ENCODE peak calls at places on chromosome 1, in five cellular contexts. P is HepG2, S is A549, M is tibial nerve, J is ovary. G is an unnamed sample. For H3K4me1, the result is how much of the 10 kb centered on the place peaks cover.

GRCh38 chr1:109579496-109579895 is 31.1 kb downstream of the GNAI3 start:
- DNase-seq in S (no peak), P (no peak), M (no peak), J (no peak), G (no peak)

GRCh38 chr1:75908717-75909152 is 23.5 kb downstream of the ASB17 start:
- DNase-seq in J (no peak), P (peak), M (no peak), S (peak), G (no peak)

GRCh38 chr1:21647431-21648373 is 21.5 kb downstream of the RAP1GAP start:
- DNase-seq in J (peak), S (no peak), M (no peak), P (no peak), G (no peak)

GRCh38 chr1:205232945-205233397 is 5.2 kb downstream of the TMCC2 start:
- DNase-seq in P (no peak), M (no peak), S (no peak), J (no peak), G (no peak)

GRCh38 chr1:42943166-42943565 is 15.5 kb downstream of the SLC2A1 start:
- DNase-seq in S (no peak), P (no peak), J (no peak), M (no peak), G (no peak)

GRCh38 chr1:54559771-54560231 is 11.8 kb downstream of the ACOT11 start:
- DNase-seq in J (peak), S (no peak), M (no peak), P (no peak), G (no peak)

GRCh38 chr1:46043491-46044017 is 88.9 kb downstream of the PIK3R3 start:
- DNase-seq in P (no peak), M (no peak), J (no peak), S (no peak), G (peak)

GRCh38 chr1:75615664-75616435 is 4.9 kb upstream of the SLC44A5 start:
- DNase-seq in M (no peak), J (peak), P (no peak), S (peak), G (no peak)

GRCh38 chr1:157403203-157403602 is 149.1 kb downstream of the FCRL5 start:
- DNase-seq in J (no peak), S (no peak), M (no peak), P (no peak), G (peak)

GRCh38 chr1:93353286-93353685 is 7.6 kb downstream of the DR1 start:
- DNase-seq in M (no peak), S (no peak), P (no peak), J (no peak), G (no peak)

GRCh38 chr1:210598135-210598652 is 269.5 kb downstream of the HHAT start:
- DNase-seq in J (no peak), S (peak), P (peak), M (peak), G (no peak)

GRCh38 chr1:26877326-26877725 is 12.8 kb downstream of the GPN2 start:
- DNase-seq in M (no peak), J (no peak), P (no peak), S (no peak), G (no peak)

GRCh38 chr1:50108497-50109073 is at the start of gene ELAVL4:
- DNase-seq in S (no peak), P (no peak), M (no peak), J (no peak), G (no peak)

GRCh38 chr1:182587666-182588438 is 1.2 kb downstream of the RNASEL start:
- DNase-seq in J (no peak), P (no peak), M (no peak), S (no peak), G (no peak)
- H3K27ac ChIP-seq in J (no peak), P (no peak), M (peak), S (no peak), G (peak)

GRCh38 chr1:201489656-201490261 is 17.2 kb downstream of the CSRP1 start:
- DNase-seq in J (no peak), M (no peak), P (no peak), S (no peak), G (no peak)

GRCh38 chr1:201486158-201486557 is 17.2 kb upstream of the PHLDA3 start:
- DNase-seq in S (no peak), P (no peak), J (no peak), M (no peak), G (no peak)

GRCh38 chr1:201490708-201491131 is 16.2 kb downstream of the CSRP1 start:
- DNase-seq in S (no peak), P (no peak), J (no peak), M (no peak), G (no peak)

GRCh38 chr1:201487742-201488141 is 18.8 kb upstream of the PHLDA3 start:
- DNase-seq in M (no peak), J (no peak), P (no peak), S (no peak), G (no peak)

DNA sequence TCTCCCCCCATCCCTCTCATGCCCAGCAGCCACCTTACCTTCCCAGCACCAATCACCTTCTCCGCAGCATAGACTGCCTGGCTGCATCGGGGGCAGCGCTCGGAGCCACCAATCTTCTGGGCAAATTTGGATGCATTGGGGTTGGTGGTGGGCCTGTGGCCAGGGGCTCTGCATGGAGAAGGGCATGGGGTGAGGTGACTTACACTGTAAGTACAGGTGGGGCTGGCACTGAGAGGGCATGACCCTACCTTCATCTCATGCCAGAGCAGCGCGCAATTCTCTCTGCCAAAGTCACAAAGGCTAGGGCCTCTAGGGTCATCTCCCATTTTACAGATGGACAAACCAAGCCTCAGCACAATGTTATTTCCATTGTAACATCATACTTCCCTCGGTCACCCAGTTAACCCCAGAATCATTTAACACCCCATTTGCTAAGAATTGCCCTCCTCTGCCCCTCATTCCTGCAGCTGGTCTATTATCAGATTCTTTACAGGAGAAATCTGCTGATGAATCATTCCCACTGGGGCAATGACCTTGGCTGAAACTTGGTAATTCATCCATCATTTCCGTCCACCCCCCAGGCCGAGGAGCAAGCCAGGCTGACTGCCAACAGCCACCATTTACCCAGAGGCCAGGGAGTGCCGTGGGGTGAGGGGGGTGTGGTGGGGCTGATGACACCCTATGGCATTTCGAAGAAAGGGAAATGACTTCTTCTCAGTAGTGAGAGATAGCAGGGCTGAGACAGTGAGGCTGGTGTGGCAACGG is 17.9 kb downstream of the CSRP1 start:
- DNase-seq in S (peak), M (peak), J (no peak), P (no peak), G (no peak)
- TF ChIP-seq EP300 in S (peak), M (no peak), J (no peak), P (no peak), G (no peak)

GRCh38 chr1:235835226-235835625 is 31.5 kb downstream of the LYST start:
- DNase-seq in S (no peak), P (no peak), M (peak), J (peak), G (no peak)

GRCh38 chr1:235834620-235835019 is 32.1 kb downstream of the LYST start:
- DNase-seq in J (no peak), M (no peak), P (no peak), S (no peak), G (no peak)

GRCh38 chr1:235826102-235826854 is 40.4 kb downstream of the LYST start:
- DNase-seq in S (no peak), J (no peak), P (peak), M (no peak), G (no peak)

GRCh38 chr1:235832011-235832410 is 34.7 kb downstream of the LYST start:
- DNase-seq in P (no peak), J (no peak), M (no peak), S (no peak), G (no peak)

DNA sequence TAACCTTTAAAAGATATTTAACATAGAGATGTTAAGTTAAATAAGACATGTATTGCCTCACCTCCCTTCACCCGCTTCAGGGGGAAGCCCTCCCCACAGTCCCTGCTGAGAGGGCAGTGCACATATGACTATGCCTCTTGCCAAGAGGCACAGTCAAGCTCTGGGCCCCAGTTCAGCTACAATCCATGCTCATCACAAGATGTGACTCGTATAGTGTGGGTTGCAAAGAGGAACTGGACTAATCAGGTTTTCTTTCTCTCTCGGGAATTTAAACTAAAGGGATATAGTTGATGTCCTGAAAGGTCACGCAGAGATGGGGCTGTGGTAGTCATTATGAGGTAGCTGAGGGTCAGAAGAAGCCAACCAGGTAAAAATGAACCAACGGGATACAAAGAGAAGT is 35.6 kb downstream of the LYST start:
- DNase-seq in S (no peak), M (no peak), P (no peak), J (no peak), G (no peak)
- H3K4me1 ChIP-seq in S (under half), M (under half), P (under half), J (under half), G (under half)

GRCh38 chr1:56532359-56532696 is 47.0 kb downstream of the PLPP3 start:
- DNase-seq in J (no peak), M (no peak), S (no peak), P (no peak), G (no peak)

GRCh38 chr1:56527548-56528302 is 51.6 kb downstream of the PLPP3 start:
- DNase-seq in M (no peak), P (no peak), J (peak), S (no peak), G (no peak)

GRCh38 chr1:56531624-56532358 is 47.6 kb downstream of the PLPP3 start:
- DNase-seq in S (no peak), M (no peak), J (no peak), P (no peak), G (no peak)

GRCh38 chr1:56526571-56527174 is 52.7 kb downstream of the PLPP3 start:
- DNase-seq in J (no peak), M (no peak), S (no peak), P (no peak), G (no peak)

DNA sequence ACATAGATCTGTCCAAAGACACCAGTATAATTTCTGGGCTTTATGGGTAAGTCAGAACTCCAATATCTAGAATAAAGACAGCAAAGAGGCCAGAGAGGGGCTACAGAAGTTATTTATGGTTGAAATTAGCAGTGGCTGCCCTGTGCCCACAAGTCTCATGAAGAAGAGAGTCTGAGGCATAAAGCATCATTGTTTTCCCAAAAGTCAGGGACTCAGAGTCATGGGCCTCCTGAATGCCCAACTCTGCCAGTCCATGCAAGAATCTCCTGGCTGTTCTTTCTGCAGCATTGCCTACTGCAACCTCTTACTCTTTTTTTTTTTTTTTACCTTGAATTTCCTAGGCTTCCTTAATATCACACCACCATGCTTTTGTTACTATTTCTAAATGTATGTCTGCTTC is 49.6 kb downstream of the PLPP3 start:
- DNase-seq in S (no peak), J (no peak), M (no peak), P (no peak), G (no peak)
- H3K27ac ChIP-seq in S (no peak), J (no peak), M (no peak), P (no peak), G (no peak)

GRCh38 chr1:187471555-187471954 is 642.8 kb downstream of the PLA2G4A start:
- DNase-seq in J (no peak), M (no peak), S (no peak), P (no peak), G (no peak)
- TF ChIP-seq EP300 in J (no peak), M (no peak), S (no peak), P (no peak), G (no peak)

GRCh38 chr1:230156068-230156467 is 89.0 kb downstream of the GALNT2 start:
- DNase-seq in M (no peak), J (no peak), S (no peak), P (no peak), G (no peak)

GRCh38 chr1:230155021-230155420 is 88.0 kb downstream of the GALNT2 start:
- DNase-seq in S (no peak), P (no peak), J (no peak), M (no peak), G (no peak)

GRCh38 chr1:230157409-230158390 is 90.7 kb downstream of the GALNT2 start:
- DNase-seq in P (peak), M (no peak), J (no peak), S (no peak), G (no peak)

GRCh38 chr1:230158422-230159291 is 91.6 kb downstream of the GALNT2 start:
- DNase-seq in S (no peak), M (no peak), J (no peak), P (peak), G (no peak)

GRCh38 chr1:230156536-230156935 is 89.5 kb downstream of the GALNT2 start:
- DNase-seq in P (no peak), S (no peak), M (no peak), J (no peak), G (no peak)
- H3K4me1 ChIP-seq in P (half or more), S (under half), M (half or more), J (under half), G (half or more)

G was measured in esophagus muscularis mucosa.